ENCODE peak calls at places on chromosomes 5 and 9, in seven cellular contexts. R is neuronal stem cell; J is psoas muscle; Q is A549; W is uterus; D is CD4-positive, CD25-positive, alpha-beta regulatory T cell; G is RWPE2. H is an unnamed sample. For H3K4me1, the result is how much of the 10 kb centered on the place peaks cover.

GRCh38 chr9:132167192-132167591 is 5.3 kb downstream of the NTNG2 start:
- DNase-seq in G (no peak), J (no peak), W (no peak), Q (no peak), R (no peak), D (no peak), H (no peak)

GRCh38 chr5:124599048-124599973 is 147.1 kb downstream of the ZNF608 start:
- DNase-seq in R (no peak), D (no peak), W (no peak), G (no peak), Q (peak), J (no peak), H (no peak)

GRCh38 chr9:108702681-108703080 is 153.1 kb downstream of the ACTL7B start:
- DNase-seq in W (no peak), Q (no peak), R (no peak), J (no peak), D (no peak), G (no peak), H (no peak)

GRCh38 chr5:178284996-178285395 is 52.4 kb upstream of the PHYKPL start:
- DNase-seq in G (peak), J (peak), Q (no peak), D (no peak), R (no peak), W (no peak), H (no peak)

GRCh38 chr5:5881294-5881693 is 458.8 kb downstream of the ICE1 start:
- DNase-seq in R (no peak), J (no peak), W (no peak), D (no peak), G (no peak), Q (no peak), H (no peak)

GRCh38 chr9:91162311-91162710 is 199.4 kb downstream of the AUH start:
- DNase-seq in R (no peak), W (no peak), J (no peak), G (no peak), Q (no peak), D (no peak), H (peak)

GRCh38 chr5:132961887-132962286 is 1.5 kb downstream of the AFF4 start:
- DNase-seq in Q (no peak), J (no peak), D (peak), R (no peak), G (no peak), W (no peak), H (no peak)

GRCh38 chr5:104937591-104937990 is 1375.0 kb upstream of the NUDT12 start:
- DNase-seq in W (no peak), R (no peak), J (no peak), D (no peak), Q (no peak), G (no peak), H (no peak)

GRCh38 chr5:61329729-61330128 is 2.3 kb upstream of the ZSWIM6 start:
- DNase-seq in D (no peak), R (no peak), W (no peak), Q (no peak), J (no peak), G (no peak), H (no peak)

GRCh38 chr9:33288828-33289483 is 1.4 kb upstream of the NFX1 start:
- DNase-seq in D (no peak), Q (no peak), J (peak), W (peak), R (no peak), G (no peak), H (no peak)
- H3K27ac ChIP-seq in D (peak), Q (peak), J (peak), W (peak), R (no peak), G (peak), H (no peak)

DNA sequence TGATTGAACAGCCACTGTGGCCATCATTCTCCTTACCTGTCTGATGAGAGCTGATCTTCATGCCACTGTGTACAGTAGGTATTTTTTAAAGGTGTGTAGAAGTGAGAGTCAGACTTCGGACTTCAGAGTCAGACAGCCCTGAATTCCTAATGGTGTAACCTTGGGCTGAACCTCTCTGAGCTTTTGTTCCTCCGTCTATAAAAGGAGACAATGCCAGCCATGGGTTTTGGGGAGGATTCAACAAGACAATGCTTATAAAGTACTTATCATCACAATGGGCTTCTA is 18.7 kb downstream of the GSN start:
- DNase-seq in J (no peak), W (no peak), G (no peak), D (no peak), Q (no peak), R (no peak), H (no peak)
- H3K4me3 ChIP-seq in J (peak), W (no peak), G (no peak), D (no peak), Q (peak), R (no peak), H (peak)

GRCh38 chr5:109409844-109410388 is at the start of gene PJA2:
- DNase-seq in G (peak), D (peak), Q (peak), R (peak), J (peak), W (peak), H (peak)
- H3K4me1 ChIP-seq in G (under half), D (under half), Q (under half), R (under half), J (under half), W (under half), H (under half)

DNA sequence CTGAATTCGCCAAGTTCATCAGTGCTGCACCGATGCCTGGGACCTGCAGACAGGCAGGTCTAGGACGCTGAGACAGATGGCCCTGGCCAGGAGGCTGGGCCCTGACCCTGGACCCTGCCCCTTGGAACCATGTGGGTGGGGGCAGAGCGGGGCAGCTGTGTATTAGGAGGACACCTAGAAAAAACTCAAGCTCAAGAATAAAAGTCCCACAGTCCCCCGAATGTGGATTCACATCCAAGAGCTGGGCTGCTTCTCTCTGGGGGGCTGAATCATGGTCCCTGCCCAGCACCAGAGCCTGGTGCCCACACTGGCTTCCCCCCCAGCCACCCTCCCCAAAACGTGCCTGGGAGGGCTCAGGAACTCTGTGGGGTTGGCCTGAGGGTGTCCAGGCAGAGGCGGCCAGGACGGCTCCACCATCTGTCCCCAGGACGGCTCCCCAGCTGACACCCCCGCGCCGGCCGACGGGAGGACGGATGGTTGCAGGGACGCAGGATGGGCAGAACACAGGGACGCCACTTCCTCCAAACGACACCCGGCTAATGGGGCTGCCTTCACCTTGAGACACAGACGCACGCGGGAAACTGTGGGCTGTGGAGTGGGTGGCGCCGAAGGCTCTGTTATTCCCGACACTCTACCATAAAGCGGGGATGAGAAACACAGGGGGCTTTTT is 34.9 kb downstream of the EXD3 start:
- DNase-seq in J (peak), Q (no peak), G (no peak), D (no peak), R (no peak), W (no peak), H (no peak)
- H3K27ac ChIP-seq in J (peak), Q (no peak), G (no peak), D (peak), R (no peak), W (peak), H (no peak)

DNA sequence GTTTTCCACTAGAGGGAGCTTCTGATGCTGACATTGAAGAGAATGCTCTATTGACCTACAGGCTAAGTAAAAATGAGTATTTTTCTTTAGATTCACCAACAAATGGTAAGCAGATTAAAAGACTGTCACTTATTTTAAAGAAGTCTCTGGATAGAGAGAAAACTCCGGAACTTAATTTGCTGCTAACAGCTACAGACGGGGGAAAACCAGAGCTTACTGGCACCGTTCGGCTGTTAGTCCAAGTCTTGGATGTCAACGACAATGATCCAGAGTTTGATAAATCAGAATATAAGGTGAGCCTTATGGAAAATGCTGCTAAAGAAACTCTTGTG is 764 bp downstream of the PCDHA11 start:
- DNase-seq in D (no peak), G (no peak), Q (no peak), J (no peak), W (no peak), R (no peak), H (no peak)
- H3K4me3 ChIP-seq in D (no peak), G (peak), Q (no peak), J (no peak), W (no peak), R (no peak), H (no peak)

DNA sequence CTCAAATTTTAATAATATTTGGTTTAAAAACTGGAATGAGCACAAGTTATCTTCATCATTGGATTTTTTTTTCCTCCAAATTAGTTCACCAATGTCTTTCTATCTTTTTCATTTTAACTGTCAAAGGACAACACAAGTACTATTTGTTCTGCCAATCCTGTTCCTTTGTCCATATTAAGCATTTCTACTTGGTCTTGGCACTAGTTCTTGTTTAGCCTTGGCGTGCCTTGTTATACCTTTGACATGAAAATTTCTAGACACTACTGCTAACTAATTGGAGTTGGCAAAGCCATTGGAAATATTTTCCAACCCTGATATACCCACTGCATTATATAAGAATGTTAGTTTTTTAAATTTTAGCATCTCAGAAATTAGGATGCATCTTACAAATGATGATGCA is 3.8 kb downstream of the SPINK6 start:
- DNase-seq in J (no peak), R (no peak), G (no peak), D (no peak), W (no peak), Q (no peak), H (no peak)
- H3K4me1 ChIP-seq in J (under half), R (under half), G (under half), D (under half), W (under half), Q (under half), H (under half)

H was measured in SJSA1.